ENCODE peak calls at places on chromosome 7, in four cellular contexts. One of them, this sample, is unnamed.

GRCh38 chr7:31883761-31884164 is 186.4 kb downstream of the PDE1C start:
- DNase-seq in K562: no peak
- DNase-seq in SK-N-SH: no peak
- DNase-seq in HCT116: no peak
- DNase-seq in this sample: no peak

GRCh38 chr7:54542920-54543539 is 855 bp downstream of the VSTM2A start:
- DNase-seq in HCT116: no peak
- DNase-seq in SK-N-SH: peak
- DNase-seq in K562: no peak
- DNase-seq in this sample: peak

GRCh38 chr7:2894118-2894940 is 50.2 kb upstream of the GNA12 start:
- DNase-seq in HCT116: no peak
- DNase-seq in K562: no peak
- DNase-seq in SK-N-SH: no peak
- DNase-seq in this sample: no peak

GRCh38 chr7:157490465-157490912 is 153.7 kb downstream of the DNAJB6 start:
- DNase-seq in K562: peak
- DNase-seq in SK-N-SH: no peak
- DNase-seq in HCT116: peak
- DNase-seq in this sample: no peak

GRCh38 chr7:11833431-11833830 is 1.4 kb upstream of the THSD7A start:
- DNase-seq in SK-N-SH: peak
- DNase-seq in HCT116: no peak
- DNase-seq in K562: no peak
- DNase-seq in this sample: no peak

GRCh38 chr7:151431768-151432311 is 8.1 kb downstream of the CRYGN start:
- DNase-seq in K562: no peak
- DNase-seq in SK-N-SH: no peak
- DNase-seq in HCT116: no peak
- DNase-seq in this sample: no peak

GRCh38 chr7:50359258-50359994 is 54.9 kb downstream of the IKZF1 start:
- DNase-seq in K562: no peak
- DNase-seq in SK-N-SH: no peak
- DNase-seq in HCT116: no peak
- DNase-seq in this sample: no peak

GRCh38 chr7:143493755-143494154 is 16.1 kb downstream of the TAS2R41 start:
- DNase-seq in SK-N-SH: no peak
- DNase-seq in K562: no peak
- DNase-seq in HCT116: no peak
- DNase-seq in this sample: no peak

GRCh38 chr7:140304071-140304799 is 94.1 kb downstream of the SLC37A3 start:
- DNase-seq in K562: peak
- DNase-seq in HCT116: no peak
- DNase-seq in SK-N-SH: peak
- DNase-seq in this sample: peak

GRCh38 chr7:151014950-151015349 is 9.3 kb downstream of the ATG9B start:
- DNase-seq in HCT116: no peak
- DNase-seq in K562: no peak
- DNase-seq in SK-N-SH: no peak
- DNase-seq in this sample: no peak

GRCh38 chr7:68929712-68930395 is 668.4 kb upstream of the AUTS2 start:
- DNase-seq in K562: no peak
- DNase-seq in HCT116: no peak
- DNase-seq in SK-N-SH: no peak
- DNase-seq in this sample: no peak

GRCh38 chr7:20542594-20542993 is 72.9 kb upstream of the ABCB5 start:
- DNase-seq in K562: no peak
- DNase-seq in HCT116: no peak
- DNase-seq in SK-N-SH: peak
- DNase-seq in this sample: no peak

GRCh38 chr7:44959433-44959951 is 19.3 kb downstream of the MYO1G start:
- DNase-seq in HCT116: no peak
- DNase-seq in SK-N-SH: peak
- DNase-seq in K562: peak
- DNase-seq in this sample: peak

GRCh38 chr7:99312316-99313203 is 13.1 kb upstream of the ARPC1A start:
- DNase-seq in SK-N-SH: peak
- DNase-seq in K562: peak
- DNase-seq in HCT116: peak
- DNase-seq in this sample: peak

GRCh38 chr7:94223375-94224084 is 171.2 kb upstream of the COL1A2 start:
- DNase-seq in HCT116: peak
- DNase-seq in SK-N-SH: no peak
- DNase-seq in K562: no peak
- DNase-seq in this sample: peak

GRCh38 chr7:44727346-44728262 is 21.0 kb upstream of the ZMIZ2 start:
- DNase-seq in HCT116: no peak
- DNase-seq in SK-N-SH: no peak
- DNase-seq in K562: peak
- DNase-seq in this sample: no peak

GRCh38 chr7:118477026-118477425 is 252.5 kb downstream of the ANKRD7 start:
- DNase-seq in K562: no peak
- DNase-seq in HCT116: no peak
- DNase-seq in SK-N-SH: no peak
- DNase-seq in this sample: no peak

GRCh38 chr7:108568801-108569380 is 615 bp downstream of the THAP5 start:
- DNase-seq in SK-N-SH: no peak
- DNase-seq in K562: no peak
- DNase-seq in HCT116: no peak
- DNase-seq in this sample: no peak

GRCh38 chr7:83520706-83521105 is 128.2 kb downstream of the SEMA3E start:
- DNase-seq in K562: no peak
- DNase-seq in SK-N-SH: no peak
- DNase-seq in HCT116: no peak
- DNase-seq in this sample: no peak

GRCh38 chr7:37336259-37336658 is 112.4 kb downstream of the ELMO1 start:
- DNase-seq in HCT116: no peak
- DNase-seq in SK-N-SH: no peak
- DNase-seq in K562: no peak
- DNase-seq in this sample: no peak

GRCh38 chr7:939843-940242 is 14.6 kb downstream of the ADAP1 start:
- DNase-seq in K562: no peak
- DNase-seq in SK-N-SH: no peak
- DNase-seq in HCT116: no peak
- DNase-seq in this sample: no peak

GRCh38 chr7:5629941-5630340 is 151.5 kb downstream of the RNF216 start:
- DNase-seq in K562: no peak
- DNase-seq in SK-N-SH: peak
- DNase-seq in HCT116: peak
- DNase-seq in this sample: no peak

GRCh38 chr7:150417863-150418262 is 32.6 kb upstream of the GIMAP8 start:
- DNase-seq in SK-N-SH: peak
- DNase-seq in HCT116: no peak
- DNase-seq in K562: peak
- DNase-seq in this sample: no peak

GRCh38 chr7:121395494-121395960 is 581 bp downstream of the FAM3C start:
- DNase-seq in SK-N-SH: peak
- DNase-seq in K562: peak
- DNase-seq in HCT116: no peak
- DNase-seq in this sample: peak

GRCh38 chr7:130440527-130441365 is at the start of gene CEP41:
- DNase-seq in K562: peak
- DNase-seq in SK-N-SH: peak
- DNase-seq in HCT116: peak
- DNase-seq in this sample: peak

GRCh38 chr7:51471199-51472016 is 154.8 kb upstream of the COBL start:
- DNase-seq in SK-N-SH: peak
- DNase-seq in HCT116: no peak
- DNase-seq in K562: no peak
- DNase-seq in this sample: no peak

GRCh38 chr7:1662101-1662500 is 8.0 kb upstream of the ELFN1 start:
- DNase-seq in HCT116: no peak
- DNase-seq in K562: no peak
- DNase-seq in SK-N-SH: peak
- DNase-seq in this sample: no peak

GRCh38 chr7:107046511-107047259 is 2.2 kb downstream of the PRKAR2B start:
- DNase-seq in SK-N-SH: no peak
- DNase-seq in HCT116: no peak
- DNase-seq in K562: no peak
- DNase-seq in this sample: no peak

GRCh38 chr7:30065746-30066145 is 37.5 kb downstream of the PLEKHA8 start:
- DNase-seq in K562: no peak
- DNase-seq in SK-N-SH: no peak
- DNase-seq in HCT116: no peak
- DNase-seq in this sample: no peak

GRCh38 chr7:107007004-107007891 is 37.3 kb upstream of the PRKAR2B start:
- DNase-seq in SK-N-SH: no peak
- DNase-seq in HCT116: no peak
- DNase-seq in K562: peak
- DNase-seq in this sample: no peak

GRCh38 chr7:152512711-152513110 is 76.9 kb upstream of the KMT2C start:
- DNase-seq in K562: no peak
- DNase-seq in SK-N-SH: no peak
- DNase-seq in HCT116: no peak
- DNase-seq in this sample: no peak

GRCh38 chr7:95205821-95206220 is 118.5 kb downstream of the PON1 start:
- DNase-seq in K562: no peak
- DNase-seq in SK-N-SH: no peak
- DNase-seq in HCT116: peak
- DNase-seq in this sample: no peak

GRCh38 chr7:44153948-44154335 is 12.8 kb upstream of the MYL7 start:
- DNase-seq in SK-N-SH: no peak
- DNase-seq in HCT116: no peak
- DNase-seq in K562: no peak
- DNase-seq in this sample: no peak

GRCh38 chr7:134593530-134594392 is 44.9 kb downstream of the AKR1B15 start:
- DNase-seq in HCT116: no peak
- DNase-seq in K562: peak
- DNase-seq in SK-N-SH: peak
- DNase-seq in this sample: peak

GRCh38 chr7:159152816-159153215 is 8.1 kb upstream of the VIPR2 start:
- DNase-seq in K562: no peak
- DNase-seq in SK-N-SH: no peak
- DNase-seq in HCT116: no peak
- DNase-seq in this sample: no peak

GRCh38 chr7:140284062-140284461 is 107.3 kb upstream of the KDM7A start:
- DNase-seq in K562: no peak
- DNase-seq in SK-N-SH: no peak
- DNase-seq in HCT116: no peak
- DNase-seq in this sample: no peak

GRCh38 chr7:70707823-70708243 is 424.1 kb upstream of the GALNT17 start:
- DNase-seq in K562: no peak
- DNase-seq in HCT116: no peak
- DNase-seq in SK-N-SH: no peak
- DNase-seq in this sample: no peak

GRCh38 chr7:101237206-101238067 is at the start of gene CLDN15:
- DNase-seq in HCT116: no peak
- DNase-seq in SK-N-SH: peak
- DNase-seq in K562: no peak
- DNase-seq in this sample: no peak

GRCh38 chr7:110861163-110861562 is 229.8 kb upstream of the LRRN3 start:
- DNase-seq in SK-N-SH: no peak
- DNase-seq in HCT116: no peak
- DNase-seq in K562: no peak
- DNase-seq in this sample: no peak

GRCh38 chr7:127330070-127330469 is 62.4 kb downstream of the ZNF800 start:
- DNase-seq in HCT116: no peak
- DNase-seq in SK-N-SH: no peak
- DNase-seq in K562: no peak
- DNase-seq in this sample: no peak

GRCh38 chr7:66913118-66914049 is 7.6 kb upstream of the TMEM248 start:
- DNase-seq in SK-N-SH: no peak
- DNase-seq in HCT116: no peak
- DNase-seq in K562: peak
- DNase-seq in this sample: no peak
- TF ChIP-seq JUND in SK-N-SH: no peak
- TF ChIP-seq JUND in HCT116: no peak
- TF ChIP-seq JUND in K562: peak
- TF ChIP-seq JUND in this sample: no peak

DNA sequence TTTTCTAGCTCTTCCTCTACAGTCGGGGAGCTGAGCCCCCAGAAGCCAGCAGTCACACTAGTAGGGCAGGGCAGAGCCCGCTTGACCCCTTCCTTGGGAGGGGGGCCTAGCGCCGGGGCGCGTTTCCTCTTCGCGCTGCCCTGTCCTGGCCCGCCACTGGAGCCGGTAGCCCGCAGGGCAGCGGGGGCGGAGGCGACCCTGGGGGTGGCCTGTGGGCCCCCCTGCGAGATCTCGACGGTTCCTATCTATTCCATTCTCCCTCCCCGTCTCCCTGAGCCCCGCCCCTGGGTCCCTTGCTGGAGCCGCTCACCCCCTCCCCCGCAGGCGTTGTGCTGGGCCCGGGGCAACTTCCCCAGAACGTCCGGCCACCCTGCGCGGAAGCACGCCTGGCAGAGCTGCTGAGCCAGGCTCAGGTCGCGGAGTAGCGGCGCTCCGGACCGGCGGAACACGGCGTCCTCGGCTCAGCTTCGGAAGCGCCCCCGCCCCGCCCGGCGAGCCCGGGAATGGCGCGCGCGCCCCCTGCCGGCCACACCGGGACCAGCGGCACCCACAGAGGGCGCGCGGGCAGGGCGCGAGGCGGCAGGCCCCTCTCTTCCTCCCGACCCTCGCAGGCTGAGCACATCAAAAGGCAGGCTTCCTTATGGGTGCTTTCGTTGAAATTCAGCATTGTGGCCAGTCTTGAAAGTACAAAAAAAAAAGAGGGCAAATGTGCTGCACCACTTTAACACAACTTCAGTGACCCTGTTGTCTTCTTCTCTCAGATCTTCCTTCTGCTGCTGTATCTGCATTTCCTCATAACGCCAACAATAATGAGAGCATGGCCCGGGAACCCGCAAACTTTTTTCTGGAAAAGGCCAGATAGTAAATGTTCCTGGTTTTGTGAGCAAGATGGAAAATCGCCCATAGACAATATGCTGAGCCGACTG is 327.6 kb downstream of the TNS3 start:
- DNase-seq in K562: peak
- DNase-seq in SK-N-SH: peak
- DNase-seq in HCT116: no peak
- DNase-seq in this sample: peak
- TF ChIP-seq JUND in K562: no peak
- TF ChIP-seq JUND in SK-N-SH: no peak
- TF ChIP-seq JUND in HCT116: no peak
- TF ChIP-seq JUND in this sample: no peak

GRCh38 chr7:73740771-73741170 is 2.2 kb upstream of the ABHD11 start:
- DNase-seq in K562: no peak
- DNase-seq in SK-N-SH: no peak
- DNase-seq in HCT116: no peak
- DNase-seq in this sample: peak
- TF ChIP-seq JUND in K562: no peak
- TF ChIP-seq JUND in SK-N-SH: no peak
- TF ChIP-seq JUND in HCT116: no peak
- TF ChIP-seq JUND in this sample: no peak

GRCh38 chr7:128361463-128362441 is at the start of gene PRRT4:
- DNase-seq in K562: peak
- DNase-seq in SK-N-SH: peak
- DNase-seq in HCT116: no peak
- DNase-seq in this sample: peak
- TF ChIP-seq JUND in K562: no peak
- TF ChIP-seq JUND in SK-N-SH: no peak
- TF ChIP-seq JUND in HCT116: no peak
- TF ChIP-seq JUND in this sample: no peak

This sample was measured in T47D.